ENCODE peak calls at places on chromosome 1, in five cellular contexts. Z is transverse colon, X is fibroblast of the aortic adventitia, J is AG09309, Y is colonic mucosa. P is an unnamed sample.
A peak's percentile ranks its signal among the peaks of the same experiment; 100 is the strongest.

GRCh38 chr1:1988061-1988945 is 15.3 kb downstream of the CFAP74 start:
- DNase-seq in Z (no peak), X (no peak), J (no peak), Y (no peak), P (no peak)

GRCh38 chr1:41741244-41741643 is 177.5 kb downstream of the HIVEP3 start:
- DNase-seq in Z (no peak), X (no peak), J (no peak), Y (no peak), P (no peak)

GRCh38 chr1:183454377-183454776 is 17.9 kb upstream of the SMG7 start:
- DNase-seq in Z (no peak), X (no peak), J (no peak), Y (no peak), P (no peak)

GRCh38 chr1:159921700-159922498 is 3.4 kb downstream of the TAGLN2 start:
- DNase-seq in Z (peak; percentile 41), X (no peak), J (no peak), Y (no peak), P (no peak)

GRCh38 chr1:169968174-169968573 is 74.5 kb upstream of the SCYL3 start:
- DNase-seq in Z (no peak), X (no peak), J (no peak), Y (no peak), P (no peak)

GRCh38 chr1:28326505-28326904 is 2.3 kb upstream of the MED18 start:
- DNase-seq in Z (no peak), X (no peak), J (no peak), Y (no peak), P (no peak)

GRCh38 chr1:117067528-117068370 is 7.6 kb downstream of the TTF2 start:
- DNase-seq in Z (peak; percentile 51), X (peak; percentile 81), J (no peak), Y (peak; percentile 34), P (peak; percentile 49)

GRCh38 chr1:187655163-187655562 is 826.4 kb downstream of the PLA2G4A start:
- DNase-seq in Z (no peak), X (peak; percentile 5), J (no peak), Y (no peak), P (no peak)

GRCh38 chr1:65027699-65028358 is 61.5 kb upstream of the JAK1 start:
- DNase-seq in Z (peak; percentile 76), X (no peak), J (no peak), Y (peak; percentile 73), P (no peak)

GRCh38 chr1:237976345-237976744 is 85.6 kb upstream of the ZP4 start:
- DNase-seq in Z (no peak), X (no peak), J (no peak), Y (no peak), P (no peak)

GRCh38 chr1:32861904-32862698 is 8.6 kb downstream of the FNDC5 start:
- DNase-seq in Z (no peak), X (peak; percentile 44), J (peak; percentile 3), Y (no peak), P (no peak)

GRCh38 chr1:174700314-174700713 is 252.6 kb downstream of the GPR52 start:
- DNase-seq in Z (no peak), X (no peak), J (no peak), Y (no peak), P (no peak)

GRCh38 chr1:8182034-8182761 is 135.7 kb upstream of the SLC45A1 start:
- DNase-seq in Z (peak; percentile 27), X (peak; percentile 80), J (no peak), Y (no peak), P (no peak)

GRCh38 chr1:100539836-100540536 is 2.0 kb downstream of the GPR88 start:
- DNase-seq in Z (no peak), X (peak; percentile 6), J (no peak), Y (no peak), P (peak; percentile 22)

GRCh38 chr1:20485527-20486456 is at the start of gene CAMK2N1:
- DNase-seq in Z (peak; percentile 86), X (peak; percentile 58), J (no peak), Y (peak; percentile 82), P (peak; percentile 47)

GRCh38 chr1:6497215-6497866 is 5.9 kb upstream of the PLEKHG5 start:
- DNase-seq in Z (peak; percentile 57), X (peak; percentile 41), J (no peak), Y (no peak), P (peak; percentile 65)

GRCh38 chr1:167477962-167478361 is 40.4 kb downstream of the CD247 start:
- DNase-seq in Z (no peak), X (no peak), J (no peak), Y (no peak), P (no peak)

GRCh38 chr1:59767119-59767518 is 47.6 kb upstream of the HOOK1 start:
- DNase-seq in Z (no peak), X (peak; percentile 32), J (no peak), Y (no peak), P (no peak)

GRCh38 chr1:46784666-46785065 is 14.2 kb upstream of the CYP4B1 start:
- DNase-seq in Z (no peak), X (no peak), J (no peak), Y (no peak), P (no peak)

GRCh38 chr1:239616686-239617085 is 230.3 kb downstream of the CHRM3 start:
- DNase-seq in Z (no peak), X (no peak), J (no peak), Y (no peak), P (no peak)

GRCh38 chr1:222616535-222616934 is 1.4 kb upstream of the MIA3 start:
- DNase-seq in Z (no peak), X (peak; percentile 75), J (peak; percentile 91), Y (no peak), P (no peak)

GRCh38 chr1:23561076-23561812 is 1.9 kb upstream of the ID3 start:
- DNase-seq in Z (no peak), X (no peak), J (no peak), Y (no peak), P (no peak)

GRCh38 chr1:157170677-157171515 is 32.7 kb upstream of the ETV3 start:
- DNase-seq in Z (peak; percentile 59), X (no peak), J (no peak), Y (peak; percentile 58), P (peak; percentile 69)

GRCh38 chr1:10973552-10973951 is 38.9 kb upstream of the TARDBP start:
- DNase-seq in Z (no peak), X (peak; percentile 66), J (peak; percentile 32), Y (no peak), P (no peak)

GRCh38 chr1:220300442-220301121 is 28.3 kb upstream of the RAB3GAP2 start:
- DNase-seq in Z (peak; percentile 47), X (peak; percentile 95), J (peak; percentile 67), Y (peak; percentile 23), P (peak; percentile 36)

GRCh38 chr1:99645699-99646531 is at the start of gene PALMD:
- DNase-seq in Z (peak; percentile 8), X (no peak), J (no peak), Y (peak; percentile 22), P (peak; percentile 10)

GRCh38 chr1:234500269-234500668 is 21.3 kb upstream of the TARBP1 start:
- DNase-seq in Z (peak; percentile 24), X (peak; percentile 43), J (no peak), Y (no peak), P (no peak)

GRCh38 chr1:244160455-244161020 is 109.5 kb downstream of the ZBTB18 start:
- DNase-seq in Z (no peak), X (no peak), J (no peak), Y (no peak), P (no peak)

GRCh38 chr1:205423814-205424399 is 2.1 kb upstream of the LEMD1 start:
- DNase-seq in Z (no peak), X (no peak), J (no peak), Y (no peak), P (no peak)

GRCh38 chr1:208631516-208631915 is 387.3 kb upstream of the PLXNA2 start:
- DNase-seq in Z (no peak), X (no peak), J (no peak), Y (no peak), P (no peak)

GRCh38 chr1:16915627-16915973 is 6.1 kb upstream of the CROCC start:
- DNase-seq in Z (no peak), X (peak; percentile 24), J (no peak), Y (no peak), P (no peak)

GRCh38 chr1:44170281-44170823 is 28.9 kb upstream of the KLF18 start:
- DNase-seq in Z (no peak), X (peak; percentile 70), J (peak; percentile 1), Y (no peak), P (no peak)
- TF ChIP-seq CTCF in Z (no peak), X (no peak), J (no peak), Y (no peak), P (no peak)

GRCh38 chr1:218531936-218532335 is 186.8 kb downstream of the TGFB2 start:
- DNase-seq in Z (no peak), X (no peak), J (no peak), Y (no peak), P (no peak)
- TF ChIP-seq CTCF in Z (no peak), X (no peak), J (no peak), Y (no peak), P (no peak)

GRCh38 chr1:15693371-15693770 is 9.3 kb downstream of the PLEKHM2 start:
- DNase-seq in Z (no peak), X (no peak), J (no peak), Y (no peak), P (no peak)
- TF ChIP-seq CTCF in Z (no peak), X (no peak), J (no peak), Y (no peak), P (no peak)

GRCh38 chr1:224495861-224496260 is 61.3 kb upstream of the WDR26 start:
- DNase-seq in Z (no peak), X (no peak), J (no peak), Y (no peak), P (no peak)

GRCh38 chr1:224499204-224499603 is 64.6 kb upstream of the WDR26 start:
- DNase-seq in Z (no peak), X (no peak), J (no peak), Y (no peak), P (no peak)

GRCh38 chr1:224498574-224499170 is 64.1 kb upstream of the WDR26 start:
- DNase-seq in Z (no peak), X (no peak), J (no peak), Y (no peak), P (no peak)

GRCh38 chr1:224496826-224497225 is 62.2 kb upstream of the WDR26 start:
- DNase-seq in Z (no peak), X (no peak), J (no peak), Y (no peak), P (no peak)

DNA sequence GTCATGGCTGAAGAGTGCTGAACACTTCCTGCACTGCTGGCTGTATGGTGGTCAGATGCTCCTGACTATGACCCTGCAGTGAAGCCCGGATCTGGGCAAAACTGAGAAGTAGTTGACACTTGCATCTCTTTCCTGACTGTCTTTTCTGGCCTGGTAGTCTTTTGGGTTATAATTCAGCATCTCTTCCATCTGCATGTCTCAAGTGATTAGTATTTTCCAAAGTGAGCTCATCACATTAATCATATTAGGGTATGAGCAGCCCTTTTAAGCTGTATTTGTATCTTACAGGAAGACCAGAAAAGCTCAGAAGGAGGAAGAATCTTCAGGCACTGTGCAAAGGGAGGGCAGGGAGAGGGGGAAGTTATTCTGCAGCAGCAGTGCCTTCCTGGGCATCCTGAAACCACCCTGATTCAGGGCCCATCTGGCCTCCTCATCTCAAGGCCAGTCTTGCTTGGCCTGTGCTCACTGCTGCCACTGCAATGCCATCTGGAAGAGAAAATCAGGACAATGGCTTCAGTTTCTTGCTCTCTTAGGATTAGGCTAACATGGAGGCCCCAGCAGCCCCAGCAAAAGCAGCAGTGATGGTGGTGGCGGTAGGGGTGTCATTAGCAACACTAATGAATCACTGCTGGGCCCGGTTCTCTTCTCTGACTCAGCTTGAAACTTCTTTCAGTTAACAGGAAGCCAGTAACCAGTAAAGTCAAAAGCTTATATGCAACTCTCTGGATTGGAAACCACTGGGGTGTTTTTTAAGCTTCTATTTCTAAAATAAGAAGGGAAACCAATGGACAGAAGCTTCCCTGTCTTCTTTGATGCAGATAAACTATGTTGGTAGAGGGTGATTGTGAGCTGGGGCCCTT is 63.3 kb upstream of the WDR26 start:
- DNase-seq in Z (no peak), X (peak; percentile 82), J (no peak), Y (no peak), P (no peak)
- TF ChIP-seq CTCF in Z (no peak), X (peak; percentile 7), J (no peak), Y (no peak), P (no peak)